ENCODE peak calls at places on chromosomes 7 and 10, in ten cellular contexts. T is WERI-Rb-1, B is psoas muscle, Q is AG09319, V is stomach, G is nephron progenitor cell, C is A549, I is AG04450, D is B cell, L is H9. X is an unnamed sample.

GRCh38 chr7:33981686-33982424 is 76.5 kb downstream of the BMPER start:
- DNase-seq in V (no peak), L (no peak), C (no peak), Q (no peak), B (no peak), G (no peak), T (no peak), D (no peak), I (no peak), X (no peak)

GRCh38 chr7:131618391-131618790 is 62.0 kb upstream of the PODXL start:
- DNase-seq in L (no peak), Q (no peak), C (no peak), T (no peak), D (no peak), V (no peak), G (no peak), B (no peak), I (no peak), X (no peak)

GRCh38 chr7:115851291-115851690 is 179.3 kb downstream of the TFEC start:
- DNase-seq in G (no peak), B (no peak), Q (peak; percentile 52), T (peak; percentile 13), L (no peak), I (peak; percentile 30), C (no peak), V (no peak), D (peak; percentile 13), X (no peak)

GRCh38 chr7:113370910-113371309 is 252.6 kb upstream of the SMIM30 start:
- DNase-seq in B (no peak), Q (peak; percentile 40), T (no peak), G (no peak), I (peak; percentile 13), L (no peak), D (no peak), C (no peak), V (no peak), X (no peak)

GRCh38 chr10:121131426-121132277 is 280.5 kb downstream of the WDR11 start:
- DNase-seq in I (no peak), Q (no peak), V (no peak), D (no peak), G (no peak), C (no peak), B (no peak), T (no peak), L (no peak), X (no peak)

GRCh38 chr7:115499966-115500365 is 530.6 kb downstream of the TFEC start:
- DNase-seq in D (no peak), T (no peak), I (no peak), L (no peak), C (no peak), V (no peak), Q (no peak), B (no peak), G (no peak), X (no peak)

GRCh38 chr10:110413049-110413783 is 84.5 kb upstream of the DUSP5 start:
- DNase-seq in D (no peak), V (no peak), C (no peak), Q (no peak), I (no peak), B (no peak), L (no peak), G (no peak), T (no peak), X (no peak)

GRCh38 chr7:131284702-131285419 is 42.8 kb upstream of the MKLN1 start:
- DNase-seq in I (no peak), C (no peak), B (peak; percentile 74), G (peak; percentile 8), T (no peak), D (no peak), V (peak; percentile 43), L (peak; percentile 32), Q (no peak), X (no peak)

GRCh38 chr7:105581066-105581811 is at the start of gene EFCAB10:
- DNase-seq in B (peak; percentile 35), Q (no peak), I (no peak), D (peak; percentile 47), V (peak; percentile 70), T (peak; percentile 89), C (peak; percentile 89), L (peak; percentile 99), G (peak; percentile 92), X (peak; percentile 96)

GRCh38 chr7:92785923-92786322 is 50.5 kb downstream of the CDK6 start:
- DNase-seq in D (no peak), I (no peak), V (no peak), C (no peak), Q (no peak), T (no peak), G (no peak), L (no peak), B (no peak), X (no peak)

GRCh38 chr10:121831777-121832176 is 96.1 kb downstream of the ATE1 start:
- DNase-seq in B (no peak), Q (no peak), D (no peak), V (no peak), C (no peak), G (no peak), I (no peak), T (no peak), L (no peak), X (no peak)

GRCh38 chr7:137953692-137954470 is 48.0 kb downstream of the CREB3L2 start:
- DNase-seq in T (peak; percentile 31), B (no peak), Q (no peak), C (peak; percentile 89), L (no peak), D (no peak), G (no peak), V (no peak), I (no peak), X (no peak)

GRCh38 chr10:16009736-16010259 is 149.5 kb upstream of the MINDY3 start:
- DNase-seq in C (no peak), B (no peak), V (no peak), T (no peak), L (no peak), D (no peak), Q (no peak), G (no peak), I (no peak), X (no peak)

GRCh38 chr7:71795373-71795772 is 616.8 kb downstream of the CALN1 start:
- DNase-seq in V (no peak), L (no peak), D (no peak), I (no peak), C (no peak), T (no peak), B (no peak), Q (no peak), G (no peak), X (no peak)
- TF ChIP-seq CTCF in V (no peak), L (no peak), D (no peak), I (no peak), C (no peak), T (no peak), B (no peak), Q (no peak), G (no peak), X (no peak)

GRCh38 chr7:97971990-97972943 is 17.7 kb downstream of the OCM2 start:
- DNase-seq in D (peak; percentile 86), I (peak; percentile 15), Q (peak; percentile 25), C (peak; percentile 90), V (peak; percentile 85), G (peak; percentile 63), L (peak; percentile 61), T (peak; percentile 88), B (peak; percentile 80), X (peak; percentile 75)
- TF ChIP-seq CTCF in D (no peak), I (peak; percentile 40), Q (peak; percentile 50), C (peak; percentile 37), V (no peak), G (no peak), L (no peak), T (peak; percentile 58), B (peak; percentile 5), X (no peak)

GRCh38 chr7:151226875-151227782 is at the start of gene ABCF2:
- DNase-seq in B (peak; percentile 100), T (peak; percentile 100), V (peak; percentile 99), D (peak; percentile 97), L (peak; percentile 99), C (peak; percentile 99), G (peak; percentile 99), Q (peak; percentile 96), I (peak; percentile 97), X (peak; percentile 100)
- TF ChIP-seq CTCF in B (no peak), T (peak; percentile 7), V (no peak), D (no peak), L (no peak), C (no peak), G (no peak), Q (no peak), I (no peak), X (no peak)

GRCh38 chr7:88756806-88757205 is 2.7 kb upstream of the ZNF804B start:
- DNase-seq in V (no peak), C (no peak), T (no peak), I (no peak), Q (no peak), G (no peak), D (no peak), B (no peak), L (no peak), X (no peak)

GRCh38 chr7:88759956-88760515 is 536 bp downstream of the ZNF804B start:
- DNase-seq in I (no peak), C (no peak), D (no peak), Q (no peak), B (no peak), T (no peak), G (no peak), V (no peak), L (no peak), X (no peak)

GRCh38 chr7:88759216-88759955 is at the start of gene ZNF804B:
- DNase-seq in C (no peak), L (peak; percentile 78), D (no peak), I (no peak), B (peak; percentile 10), T (peak; percentile 62), G (peak; percentile 78), V (no peak), Q (no peak), X (peak; percentile 74)

GRCh38 chr7:88757371-88757770 is 2.1 kb upstream of the ZNF804B start:
- DNase-seq in T (no peak), D (no peak), Q (no peak), V (no peak), C (no peak), B (no peak), G (no peak), I (no peak), L (no peak), X (no peak)

DNA sequence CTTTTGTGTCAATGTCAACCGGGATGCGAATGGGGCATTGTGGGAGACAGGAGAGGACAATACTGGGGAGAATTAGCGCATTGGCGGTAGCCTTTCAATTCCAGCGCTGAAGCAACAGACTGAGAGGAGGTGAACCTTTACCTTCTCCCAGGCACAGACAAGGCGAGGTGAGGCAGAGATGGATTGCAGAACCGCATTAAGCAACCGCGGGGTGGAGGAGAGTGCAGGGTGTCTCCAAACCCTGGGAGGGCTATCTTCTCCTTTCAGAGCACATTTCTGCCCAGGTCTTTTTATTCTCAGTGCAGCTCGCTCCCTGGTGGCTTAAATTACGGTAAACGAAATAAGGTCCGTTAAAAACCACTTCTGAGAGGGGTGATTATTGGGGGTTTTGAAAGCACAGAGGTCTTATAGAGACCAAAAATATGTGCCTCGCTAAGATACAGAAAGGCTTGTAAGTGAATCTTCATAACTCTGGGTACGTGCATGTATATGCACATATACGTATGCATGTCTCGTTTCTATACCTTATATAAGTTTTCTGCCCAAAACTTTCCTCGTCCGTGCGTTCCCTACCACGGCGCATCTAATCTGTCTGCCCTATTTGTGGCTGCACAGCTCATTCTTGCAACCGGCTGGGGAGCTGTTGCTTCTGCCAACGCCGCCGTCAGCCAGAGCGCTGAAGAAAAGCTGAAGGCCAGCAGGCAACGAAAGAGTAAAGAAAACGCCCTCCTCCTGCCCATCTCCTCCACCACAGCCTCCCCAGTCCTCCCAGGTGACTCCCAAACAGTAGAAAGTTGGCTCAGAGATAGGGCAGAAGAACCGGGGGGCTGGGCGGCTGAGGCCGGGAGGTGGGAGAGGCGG is 915 bp upstream of the ZNF804B start:
- DNase-seq in G (peak; percentile 44), T (peak; percentile 57), L (peak; percentile 65), C (no peak), Q (no peak), B (no peak), I (no peak), D (no peak), V (no peak), X (peak; percentile 54)
- TF ChIP-seq CTCF in G (no peak), T (no peak), L (no peak), C (no peak), Q (no peak), B (no peak), I (no peak), D (no peak), V (no peak), X (no peak)